ENCODE peak calls at places on chromosomes 7 and 10, in five cellular contexts. U is fibroblast of gingiva, E is GM06990, Z is WTC11, Y is ovary. A is an unnamed sample.

GRCh38 chr10:75407296-75407715 is 5.7 kb upstream of the ZNF503 start:
- DNase-seq in U (no peak), E (no peak), Z (peak), Y (peak), A (no peak)

GRCh38 chr10:66587680-66588050 is 338.2 kb upstream of the LRRTM3 start:
- DNase-seq in U (no peak), E (no peak), Z (no peak), Y (no peak), A (no peak)

GRCh38 chr7:128940494-128941322 is 3.0 kb downstream of the IRF5 start:
- DNase-seq in U (no peak), E (peak), Z (peak), Y (no peak), A (peak)

GRCh38 chr10:35335718-35336083 is 608 bp upstream of the CCNY start:
- DNase-seq in U (no peak), E (no peak), Z (peak), Y (no peak), A (no peak)

GRCh38 chr7:106258789-106259188 is 26.0 kb downstream of the NAMPT start:
- DNase-seq in U (no peak), E (no peak), Z (no peak), Y (no peak), A (no peak)

GRCh38 chr10:1978593-1978992 is 241.3 kb upstream of the ADARB2 start:
- DNase-seq in U (no peak), E (no peak), Z (no peak), Y (no peak), A (no peak)

GRCh38 chr10:89755374-89755773 is 54.0 kb downstream of the KIF20B start:
- DNase-seq in U (no peak), E (no peak), Z (no peak), Y (no peak), A (no peak)

GRCh38 chr7:69663911-69664310 is 65.6 kb downstream of the AUTS2 start:
- DNase-seq in U (no peak), E (no peak), Z (no peak), Y (no peak), A (no peak)

GRCh38 chr7:46653848-46654247 is 732.8 kb upstream of the IGFBP3 start:
- DNase-seq in U (no peak), E (no peak), Z (no peak), Y (no peak), A (no peak)

GRCh38 chr7:66013938-66014337 is 31.9 kb upstream of the GUSB start:
- DNase-seq in U (peak), E (no peak), Z (peak), Y (peak), A (no peak)

GRCh38 chr10:86770412-86770960 is 14.1 kb downstream of the BMPR1A start:
- DNase-seq in U (no peak), E (no peak), Z (no peak), Y (no peak), A (no peak)

GRCh38 chr7:116353614-116354013 is 143.3 kb downstream of the TES start:
- DNase-seq in U (peak), E (no peak), Z (no peak), Y (peak), A (no peak)

GRCh38 chr7:157310676-157311185 is 26.1 kb upstream of the DNAJB6 start:
- DNase-seq in U (no peak), E (no peak), Z (peak), Y (no peak), A (no peak)

GRCh38 chr10:6722616-6723004 is 142.5 kb upstream of the PRKCQ start:
- DNase-seq in U (peak), E (no peak), Z (no peak), Y (no peak), A (no peak)

GRCh38 chr7:146096994-146097393 is 19.6 kb upstream of the CNTNAP2 start:
- DNase-seq in U (no peak), E (no peak), Z (peak), Y (no peak), A (no peak)

A was measured in GM12864.